ENCODE peak calls at places on chromosomes 13 and 19, in seven cellular contexts. L is left ventricle myocardium inferior, S is heart left ventricle, C is heart right ventricle, R is brain microvascular endothelial cell, N is sigmoid colon, V is stomach. J is an unnamed sample. For H3K36me3, the result is how much of the 10 kb centered on the place peaks cover.

GRCh38 chr13:53382008-53382407 is 353.4 kb downstream of the OLFM4 start:
- DNase-seq in C (no peak), L (no peak), S (no peak), R (no peak), V (no peak), N (no peak), J (no peak)

GRCh38 chr13:50124536-50125305 is 109.5 kb downstream of the KCNRG start:
- DNase-seq in S (peak), R (no peak), V (peak), N (peak), C (peak), L (peak), J (peak)

GRCh38 chr13:28539625-28540286 is 44.8 kb upstream of the FLT1 start:
- DNase-seq in V (no peak), S (no peak), R (no peak), C (no peak), L (no peak), N (no peak), J (no peak)

GRCh38 chr13:72341904-72342303 is 385.5 kb downstream of the MZT1 start:
- DNase-seq in L (no peak), S (no peak), R (no peak), C (no peak), V (no peak), N (no peak), J (no peak)

GRCh38 chr19:54335164-54335563 is 3.8 kb downstream of the LILRA4 start:
- DNase-seq in N (no peak), L (no peak), C (no peak), S (no peak), V (no peak), R (no peak), J (no peak)

GRCh38 chr19:12194827-12195500 is 32.1 kb downstream of the ZNF136 start:
- DNase-seq in L (peak), N (peak), S (peak), R (peak), C (peak), V (peak), J (no peak)

GRCh38 chr13:76791290-76791664 is 94.9 kb downstream of the KCTD12 start:
- DNase-seq in S (no peak), C (no peak), V (no peak), N (no peak), L (peak), R (no peak), J (no peak)

GRCh38 chr13:21176982-21177284 is 475 bp downstream of the MRPL57 start:
- DNase-seq in C (no peak), S (no peak), N (no peak), R (no peak), V (no peak), L (no peak), J (no peak)

GRCh38 chr13:104837756-104838155 is 1697.7 kb downstream of the EFNB2 start:
- DNase-seq in V (no peak), S (no peak), R (no peak), C (no peak), L (no peak), N (no peak), J (no peak)

GRCh38 chr13:111184685-111185401 is 69.7 kb downstream of the ARHGEF7 start:
- DNase-seq in L (no peak), S (no peak), N (no peak), R (peak), C (peak), V (no peak), J (no peak)

GRCh38 chr13:106145997-106146864 is 389.2 kb downstream of the EFNB2 start:
- DNase-seq in N (no peak), S (no peak), C (no peak), R (no peak), L (no peak), V (no peak), J (no peak)

GRCh38 chr19:30029721-30030510 is 87.9 kb downstream of the URI1 start:
- DNase-seq in S (no peak), L (no peak), R (peak), N (no peak), C (no peak), V (no peak), J (peak)

GRCh38 chr13:43805681-43806128 is 18.9 kb upstream of the ENOX1 start:
- DNase-seq in R (peak), C (no peak), L (no peak), N (no peak), V (no peak), S (no peak), J (no peak)

GRCh38 chr19:53068834-53069233 is 24.3 kb downstream of the ERVV-2 start:
- DNase-seq in V (no peak), C (no peak), S (no peak), L (no peak), N (no peak), R (no peak), J (no peak)

GRCh38 chr13:95201814-95202521 is 99.3 kb downstream of the ABCC4 start:
- DNase-seq in N (no peak), V (no peak), S (no peak), C (no peak), L (no peak), R (peak), J (no peak)

GRCh38 chr19:47899335-47899734 is 13.2 kb upstream of the SULT2A1 start:
- DNase-seq in N (peak), C (no peak), R (no peak), V (peak), S (no peak), L (no peak), J (no peak)

GRCh38 chr13:37198629-37199028 is 93.2 kb upstream of the CSNK1A1L start:
- DNase-seq in C (no peak), S (no peak), R (no peak), L (no peak), N (no peak), V (no peak), J (no peak)

GRCh38 chr13:47832458-47832972 is 168.6 kb downstream of the SUCLA2 start:
- DNase-seq in S (no peak), C (no peak), V (no peak), N (no peak), L (no peak), R (no peak), J (no peak)

GRCh38 chr19:29940971-29941585 is 961 bp upstream of the URI1 start:
- DNase-seq in L (no peak), S (no peak), R (no peak), V (no peak), N (no peak), C (no peak), J (no peak)

DNA sequence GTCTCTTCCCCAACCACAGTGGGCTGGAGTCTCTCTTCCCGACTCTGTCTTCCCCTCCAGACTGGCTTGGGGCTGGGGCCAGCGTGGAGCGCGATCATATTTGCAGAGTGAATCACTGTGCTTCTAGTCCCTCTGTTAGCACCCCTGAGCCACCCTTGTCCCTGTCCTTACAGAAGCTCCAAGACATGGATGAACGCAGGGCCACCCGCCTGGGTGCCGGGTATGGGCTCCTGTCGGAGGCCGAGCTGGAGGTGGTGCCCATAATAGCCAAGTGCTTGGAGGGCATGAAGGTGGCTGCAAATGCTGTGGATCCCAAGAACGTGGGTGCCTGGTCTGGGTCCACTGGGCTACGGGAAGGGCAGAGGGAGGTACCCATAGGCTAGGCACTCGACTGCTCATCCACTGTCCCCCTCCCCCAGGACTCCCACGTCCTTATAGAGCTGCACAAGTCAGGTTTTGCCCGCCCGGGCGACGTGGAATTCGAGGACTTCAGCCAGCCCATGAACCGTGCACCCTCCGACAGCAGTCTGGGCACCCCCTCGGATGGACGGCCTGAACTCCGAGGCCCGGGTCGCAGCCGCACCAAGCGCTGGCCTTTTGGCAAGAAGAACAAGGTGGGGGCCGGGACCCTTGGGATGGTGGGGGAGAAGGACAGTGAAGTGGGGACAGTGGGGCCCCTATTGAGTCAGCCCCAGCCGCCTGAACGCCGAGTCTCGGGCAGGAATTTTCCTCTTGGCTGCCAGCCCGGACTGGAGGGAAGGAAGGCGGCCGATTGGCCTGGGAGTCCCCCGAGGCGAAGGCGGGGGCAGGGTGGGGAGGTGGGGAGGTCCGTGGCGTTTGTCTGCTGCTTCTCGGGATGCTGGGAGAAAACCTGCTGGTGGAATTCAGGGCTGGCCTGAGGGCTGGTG is 5.2 kb downstream of the TRIP10 start:
- DNase-seq in V (peak), S (peak), R (peak), L (peak), C (peak), N (peak), J (peak)
- H3K36me3 ChIP-seq in V (under half), S (half or more), R (under half), L (half or more), C (half or more), N (half or more), J (half or more)

DNA sequence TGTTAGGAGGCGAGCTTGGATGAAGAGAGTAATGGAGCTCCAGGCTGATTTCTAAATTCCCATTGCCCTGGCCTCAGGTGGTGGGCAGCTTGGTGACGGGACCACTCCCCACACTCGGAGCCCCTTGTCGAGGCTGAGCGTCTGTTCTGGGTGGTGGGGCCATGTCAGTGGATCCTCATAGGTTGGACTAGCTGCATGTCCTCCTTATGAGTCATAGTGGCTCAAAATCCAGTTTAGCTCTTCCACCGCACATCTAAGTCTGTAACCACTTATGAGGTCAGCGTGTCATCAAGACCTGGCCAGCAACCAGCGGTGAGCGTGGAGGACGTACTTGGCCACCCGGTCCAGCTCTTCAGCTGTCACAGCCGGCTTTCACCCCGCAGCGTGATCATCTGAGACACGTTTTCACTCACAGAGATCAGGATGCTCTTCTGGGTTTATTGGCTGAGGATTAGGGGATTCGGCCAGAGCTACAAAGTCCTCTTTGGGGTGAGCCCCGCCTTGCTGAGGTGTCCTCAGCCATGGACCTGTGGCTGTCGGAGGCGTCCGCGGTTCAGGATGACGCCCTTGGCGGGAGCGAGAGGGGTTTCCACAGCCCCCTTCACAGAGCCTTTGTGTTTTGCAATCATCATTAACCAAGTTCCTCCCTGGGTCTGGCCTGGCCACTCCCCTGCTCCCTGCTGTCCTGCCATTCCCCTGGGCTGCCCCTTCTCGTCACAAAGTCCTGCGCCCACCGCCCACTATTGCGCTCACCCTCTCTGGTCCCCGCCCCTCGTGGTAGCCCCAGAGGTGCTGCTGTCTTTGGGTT is 41.9 kb downstream of the ADPRHL1 start:
- DNase-seq in S (peak), C (peak), V (no peak), N (peak), R (peak), L (peak), J (peak)
- H3K4me3 ChIP-seq in S (no peak), C (no peak), V (no peak), N (no peak), R (peak), L (no peak), J (peak)

GRCh38 chr19:3179739-3180293 is 1.2 kb downstream of the S1PR4 start:
- DNase-seq in N (no peak), R (no peak), L (no peak), C (no peak), S (no peak), V (no peak), J (no peak)
- H3K27ac ChIP-seq in N (no peak), R (no peak), L (no peak), C (no peak), S (no peak), V (no peak), J (no peak)

GRCh38 chr19:4064073-4064550 is 2.6 kb downstream of the ZBTB7A start:
- DNase-seq in R (peak), V (no peak), N (peak), C (no peak), S (no peak), L (no peak), J (no peak)

GRCh38 chr19:4061178-4061682 is 5.5 kb downstream of the ZBTB7A start:
- DNase-seq in C (peak), L (peak), S (peak), V (peak), N (peak), R (no peak), J (no peak)

GRCh38 chr19:4063369-4064072 is 3.2 kb downstream of the ZBTB7A start:
- DNase-seq in N (no peak), R (no peak), L (no peak), V (no peak), S (no peak), C (no peak), J (no peak)

GRCh38 chr19:4061683-4062575 is 4.8 kb downstream of the ZBTB7A start:
- DNase-seq in C (no peak), L (no peak), S (no peak), R (no peak), N (peak), V (peak), J (no peak)

GRCh38 chr19:4062576-4063368 is 3.9 kb downstream of the ZBTB7A start:
- DNase-seq in S (no peak), C (no peak), R (no peak), N (no peak), L (no peak), V (no peak), J (no peak)
- H3K36me3 ChIP-seq in S (under half), C (under half), R (under half), N (under half), L (under half), V (under half), J (half or more)

GRCh38 chr13:59545007-59545406 is 618.7 kb downstream of the DIAPH3 start:
- DNase-seq in S (no peak), R (no peak), C (no peak), L (no peak), N (no peak), V (no peak), J (no peak)
- H3K4me3 ChIP-seq in S (no peak), R (no peak), C (no peak), L (no peak), N (no peak), V (no peak), J (no peak)

GRCh38 chr19:1250374-1251232 is 2.2 kb downstream of the MIDN start:
- DNase-seq in N (peak), C (peak), L (peak), V (no peak), S (peak), R (peak), J (peak)

GRCh38 chr19:1251233-1251502 is 2.8 kb downstream of the MIDN start:
- DNase-seq in L (no peak), N (no peak), R (peak), C (peak), S (no peak), V (peak), J (peak)

GRCh38 chr19:1248454-1249297 is at the start of gene MIDN:
- DNase-seq in R (peak), N (peak), V (peak), C (peak), L (peak), S (peak), J (peak)

GRCh38 chr19:1249298-1249989 is 1.1 kb downstream of the MIDN start:
- DNase-seq in R (peak), V (peak), C (peak), S (peak), N (peak), L (peak), J (peak)

DNA sequence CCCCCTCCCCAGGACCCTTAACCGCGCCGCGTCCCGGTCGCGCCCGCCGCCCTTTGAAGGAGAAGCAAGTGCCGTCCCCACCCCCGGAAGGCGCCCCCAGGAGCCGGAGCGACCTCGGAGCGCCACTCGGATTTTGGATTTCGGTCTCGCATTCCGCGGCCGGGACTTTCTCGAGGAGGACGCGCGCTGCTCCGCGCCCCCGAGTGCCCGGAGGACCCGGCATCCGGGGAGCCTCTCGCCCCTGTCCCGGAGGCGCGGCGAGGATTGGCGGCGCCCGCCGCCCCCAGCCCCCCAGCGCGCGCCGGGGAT is 1.6 kb downstream of the MIDN start:
- DNase-seq in C (no peak), L (no peak), S (no peak), N (no peak), R (no peak), V (no peak), J (no peak)
- H3K27ac ChIP-seq in C (peak), L (peak), S (peak), N (peak), R (peak), V (peak), J (peak)

GRCh38 chr19:41310031-41310831 is at the start of gene CCDC97:
- DNase-seq in L (peak), V (peak), S (peak), N (peak), R (peak), C (peak), J (peak)
- H3K36me3 ChIP-seq in L (half or more), V (under half), S (under half), N (half or more), R (under half), C (half or more), J (half or more)

J was measured in SJSA1.